ENCODE peak calls at places on chromosomes 2 and 18, in five cellular contexts. X is naive thymus-derived CD4-positive, alpha-beta T cell; B is choroid plexus epithelial cell; A is KBM-7; M is foreskin fibroblast. P is an unnamed sample.

GRCh38 chr18:59629894-59630293 is 67.3 kb downstream of the CCBE1 start:
- DNase-seq in M (peak; percentile 80), B (peak; percentile 36), A (no peak), X (no peak), P (no peak)

GRCh38 chr2:215749092-215749957 is 264.0 kb downstream of the MREG start:
- DNase-seq in X (no peak), M (peak; percentile 71), B (peak; percentile 73), A (no peak), P (peak; percentile 64)

GRCh38 chr18:44974174-44974573 is 293.5 kb downstream of the SETBP1 start:
- DNase-seq in A (no peak), M (no peak), X (no peak), B (no peak), P (no peak)

GRCh38 chr2:232325324-232326273 is 53.0 kb upstream of the ALPP start:
- DNase-seq in M (peak; percentile 53), X (no peak), B (peak; percentile 57), A (peak; percentile 38), P (peak; percentile 12)

GRCh38 chr2:217988014-217988839 is 14.6 kb downstream of the TNS1 start:
- DNase-seq in B (peak; percentile 82), A (peak; percentile 83), X (no peak), M (peak; percentile 83), P (peak; percentile 68)

GRCh38 chr18:45222200-45222599 is 393.1 kb upstream of the SLC14A2 start:
- DNase-seq in B (no peak), M (peak; percentile 47), X (no peak), A (no peak), P (no peak)

GRCh38 chr2:101826716-101827115 is 129.2 kb downstream of the MAP4K4 start:
- DNase-seq in X (no peak), A (no peak), B (no peak), M (no peak), P (no peak)

GRCh38 chr18:46097378-46097852 is 681 bp downstream of the ATP5F1A start:
- DNase-seq in A (no peak), B (no peak), X (peak; percentile 34), M (no peak), P (no peak)

GRCh38 chr18:76960528-76961035 is 138.2 kb downstream of the ZNF236 start:
- DNase-seq in B (no peak), X (no peak), M (no peak), A (no peak), P (no peak)

P was measured in IMR-90.